ENCODE peak calls at places on chromosomes 11 and 22, in six cellular contexts. Y, Z, J, G, L and U are unnamed samples.

GRCh38 chr22:22023581-22024137 is 41.1 kb upstream of the TOP3B start:
- DNase-seq in Y (no peak), Z (no peak), J (no peak), G (no peak), L (no peak), U (no peak)

GRCh38 chr11:65609236-65609635 is 4.8 kb downstream of the MAP3K11 start:
- DNase-seq in Y (no peak), Z (no peak), J (no peak), G (no peak), L (no peak), U (no peak)

GRCh38 chr11:130180491-130180890 is 20.9 kb downstream of the ST14 start:
- DNase-seq in Y (no peak), Z (peak), J (no peak), G (no peak), L (no peak), U (no peak)

GRCh38 chr11:13030857-13031256 is 21.7 kb downstream of the RASSF10 start:
- DNase-seq in Y (peak), Z (no peak), J (no peak), G (no peak), L (no peak), U (no peak)

GRCh38 chr11:130623909-130624668 is 175.6 kb downstream of the ADAMTS15 start:
- DNase-seq in Y (no peak), Z (no peak), J (no peak), G (no peak), L (no peak), U (no peak)

GRCh38 chr11:36598051-36598450 is at the start of gene RAG2:
- DNase-seq in Y (no peak), Z (no peak), J (no peak), G (no peak), L (no peak), U (no peak)

GRCh38 chr11:1854132-1854948 is 1.5 kb downstream of the LSP1 start:
- DNase-seq in Y (no peak), Z (no peak), J (no peak), G (no peak), L (no peak), U (no peak)

GRCh38 chr11:94586546-94586945 is 19.4 kb downstream of the PIWIL4 start:
- DNase-seq in Y (no peak), Z (no peak), J (no peak), G (no peak), L (no peak), U (no peak)

GRCh38 chr22:24233235-24233634 is 11.6 kb downstream of the GGT5 start:
- DNase-seq in Y (no peak), Z (no peak), J (no peak), G (no peak), L (no peak), U (no peak)

GRCh38 chr11:17734986-17735822 is 623 bp downstream of the KCNC1 start:
- DNase-seq in Y (peak), Z (peak), J (peak), G (no peak), L (peak), U (no peak)

GRCh38 chr11:38266691-38267090 is 1668.7 kb upstream of the RAG2 start:
- DNase-seq in Y (no peak), Z (no peak), J (no peak), G (no peak), L (no peak), U (no peak)

GRCh38 chr11:102081313-102081712 is 28.9 kb upstream of the YAP1 start:
- DNase-seq in Y (no peak), Z (no peak), J (no peak), G (no peak), L (no peak), U (no peak)

GRCh38 chr11:2679011-2679676 is 20.6 kb downstream of the KCNQ1OT1 start:
- DNase-seq in Y (no peak), Z (no peak), J (no peak), G (no peak), L (no peak), U (no peak)

GRCh38 chr11:47983464-47984397 is 3.4 kb downstream of the PTPRJ start:
- DNase-seq in Y (no peak), Z (peak), J (no peak), G (no peak), L (peak), U (no peak)

GRCh38 chr11:16895306-16895705 is 118.9 kb downstream of the PLEKHA7 start:
- DNase-seq in Y (peak), Z (peak), J (no peak), G (no peak), L (no peak), U (peak)

GRCh38 chr11:102138223-102138622 is 28.0 kb downstream of the YAP1 start:
- DNase-seq in Y (no peak), Z (no peak), J (no peak), G (no peak), L (no peak), U (no peak)

GRCh38 chr11:122976734-122977454 is 4.7 kb downstream of the BSX start:
- DNase-seq in Y (peak), Z (no peak), J (no peak), G (no peak), L (peak), U (no peak)

GRCh38 chr11:74669311-74670160 is 61.7 kb downstream of the CHRDL2 start:
- DNase-seq in Y (no peak), Z (no peak), J (no peak), G (no peak), L (no peak), U (no peak)

GRCh38 chr11:115590254-115590653 is 86.0 kb upstream of the CADM1 start:
- DNase-seq in Y (peak), Z (no peak), J (no peak), G (no peak), L (no peak), U (no peak)

GRCh38 chr22:39647836-39648500 is 77.4 kb downstream of the CACNA1I start:
- DNase-seq in Y (no peak), Z (no peak), J (no peak), G (no peak), L (no peak), U (no peak)

GRCh38 chr22:49372530-49373288 is 455.0 kb downstream of the BRD1 start:
- DNase-seq in Y (no peak), Z (no peak), J (no peak), G (no peak), L (no peak), U (no peak)

GRCh38 chr22:20025401-20026203 is 4.7 kb downstream of the TANGO2 start:
- DNase-seq in Y (no peak), Z (no peak), J (no peak), G (no peak), L (no peak), U (no peak)

GRCh38 chr22:31271485-31271884 is 20.8 kb downstream of the PIK3IP1 start:
- DNase-seq in Y (no peak), Z (peak), J (no peak), G (no peak), L (no peak), U (peak)

GRCh38 chr11:44711113-44711512 is 15.6 kb upstream of the TSPAN18 start:
- DNase-seq in Y (peak), Z (no peak), J (no peak), G (no peak), L (no peak), U (no peak)

GRCh38 chr22:17807571-17808410 is 33.5 kb upstream of the BID start:
- DNase-seq in Y (no peak), Z (peak), J (no peak), G (no peak), L (no peak), U (no peak)

GRCh38 chr11:60594998-60595637 is 79.9 kb downstream of the MS4A13 start:
- DNase-seq in Y (no peak), Z (no peak), J (no peak), G (no peak), L (no peak), U (no peak)

GRCh38 chr22:23270798-23271596 is 90.7 kb downstream of the BCR start:
- DNase-seq in Y (no peak), Z (no peak), J (no peak), G (no peak), L (no peak), U (no peak)